ENCODE peak calls at places on chromosomes 12 and 14, in six cellular contexts. One of them, this sample, is unnamed.

GRCh38 chr12:109710279-109710746 is 3.3 kb upstream of the FAM222A start:
- DNase-seq in A549: no peak
- DNase-seq in K562: no peak
- DNase-seq in endothelial cell of umbilical vein: no peak
- DNase-seq in HepG2: no peak
- DNase-seq in GM12878: no peak
- DNase-seq in this sample: no peak

GRCh38 chr14:75982724-75983358 is 1.0 kb upstream of the TGFB3 start:
- DNase-seq in K562: no peak
- DNase-seq in A549: peak
- DNase-seq in GM12878: no peak
- DNase-seq in HepG2: no peak
- DNase-seq in endothelial cell of umbilical vein: peak
- DNase-seq in this sample: peak

GRCh38 chr12:15733136-15733535 is 56.1 kb downstream of the EPS8 start:
- DNase-seq in A549: no peak
- DNase-seq in endothelial cell of umbilical vein: no peak
- DNase-seq in GM12878: no peak
- DNase-seq in HepG2: no peak
- DNase-seq in K562: no peak
- DNase-seq in this sample: no peak

GRCh38 chr12:53376747-53377146 is 3.2 kb upstream of the SP1 start:
- DNase-seq in HepG2: no peak
- DNase-seq in GM12878: no peak
- DNase-seq in endothelial cell of umbilical vein: no peak
- DNase-seq in A549: no peak
- DNase-seq in K562: no peak
- DNase-seq in this sample: no peak

GRCh38 chr14:54347044-54347443 is 49.8 kb upstream of the CDKN3 start:
- DNase-seq in A549: no peak
- DNase-seq in HepG2: no peak
- DNase-seq in K562: no peak
- DNase-seq in endothelial cell of umbilical vein: no peak
- DNase-seq in GM12878: no peak
- DNase-seq in this sample: no peak

GRCh38 chr12:2877959-2878732 is 1.1 kb downstream of the RHNO1 start:
- DNase-seq in A549: no peak
- DNase-seq in HepG2: no peak
- DNase-seq in K562: no peak
- DNase-seq in endothelial cell of umbilical vein: peak
- DNase-seq in GM12878: no peak
- DNase-seq in this sample: peak

GRCh38 chr12:112167728-112168525 is 42.6 kb downstream of the TRAFD1 start:
- DNase-seq in HepG2: no peak
- DNase-seq in endothelial cell of umbilical vein: no peak
- DNase-seq in K562: no peak
- DNase-seq in GM12878: no peak
- DNase-seq in A549: no peak
- DNase-seq in this sample: no peak

GRCh38 chr12:120257041-120257821 is 8.3 kb downstream of the PXN start:
- DNase-seq in A549: no peak
- DNase-seq in K562: no peak
- DNase-seq in HepG2: no peak
- DNase-seq in GM12878: no peak
- DNase-seq in endothelial cell of umbilical vein: peak
- DNase-seq in this sample: no peak

GRCh38 chr14:100770605-100771120 is 44.0 kb downstream of the DLK1 start:
- DNase-seq in HepG2: no peak
- DNase-seq in K562: peak
- DNase-seq in A549: no peak
- DNase-seq in GM12878: no peak
- DNase-seq in endothelial cell of umbilical vein: no peak
- DNase-seq in this sample: no peak

GRCh38 chr12:40727774-40728483 is 35.7 kb downstream of the CNTN1 start:
- DNase-seq in K562: no peak
- DNase-seq in HepG2: no peak
- DNase-seq in endothelial cell of umbilical vein: no peak
- DNase-seq in A549: peak
- DNase-seq in GM12878: no peak
- DNase-seq in this sample: peak

GRCh38 chr14:74501135-74501614 is 7.6 kb downstream of the ISCA2 start:
- DNase-seq in HepG2: peak
- DNase-seq in endothelial cell of umbilical vein: peak
- DNase-seq in GM12878: no peak
- DNase-seq in K562: peak
- DNase-seq in A549: peak
- DNase-seq in this sample: peak

GRCh38 chr12:108237272-108237671 is 101.8 kb downstream of the CMKLR1 start:
- DNase-seq in GM12878: no peak
- DNase-seq in HepG2: peak
- DNase-seq in K562: peak
- DNase-seq in A549: no peak
- DNase-seq in endothelial cell of umbilical vein: no peak
- DNase-seq in this sample: peak

GRCh38 chr14:38171197-38171596 is 36.5 kb upstream of the SSTR1 start:
- DNase-seq in A549: no peak
- DNase-seq in endothelial cell of umbilical vein: no peak
- DNase-seq in GM12878: no peak
- DNase-seq in K562: no peak
- DNase-seq in HepG2: no peak
- DNase-seq in this sample: no peak

GRCh38 chr12:13289644-13290285 is 93.2 kb downstream of the EMP1 start:
- DNase-seq in K562: no peak
- DNase-seq in endothelial cell of umbilical vein: no peak
- DNase-seq in HepG2: no peak
- DNase-seq in A549: no peak
- DNase-seq in GM12878: no peak
- DNase-seq in this sample: no peak

GRCh38 chr12:43893670-43894069 is 57.8 kb downstream of the TMEM117 start:
- DNase-seq in GM12878: no peak
- DNase-seq in endothelial cell of umbilical vein: no peak
- DNase-seq in HepG2: no peak
- DNase-seq in A549: no peak
- DNase-seq in K562: no peak
- DNase-seq in this sample: no peak

GRCh38 chr14:73283592-73284379 is 46.5 kb downstream of the PAPLN start:
- DNase-seq in A549: no peak
- DNase-seq in HepG2: no peak
- DNase-seq in GM12878: no peak
- DNase-seq in K562: no peak
- DNase-seq in endothelial cell of umbilical vein: no peak
- DNase-seq in this sample: no peak

GRCh38 chr14:35855886-35856481 is 29.8 kb downstream of the BRMS1L start:
- DNase-seq in A549: no peak
- DNase-seq in K562: no peak
- DNase-seq in endothelial cell of umbilical vein: no peak
- DNase-seq in GM12878: peak
- DNase-seq in HepG2: no peak
- DNase-seq in this sample: no peak

GRCh38 chr12:77777274-77777673 is 53.4 kb upstream of the NAV3 start:
- DNase-seq in GM12878: no peak
- DNase-seq in HepG2: no peak
- DNase-seq in endothelial cell of umbilical vein: peak
- DNase-seq in A549: no peak
- DNase-seq in K562: no peak
- DNase-seq in this sample: no peak

GRCh38 chr14:101602466-101602840 is 41.2 kb downstream of the DIO3 start:
- DNase-seq in A549: no peak
- DNase-seq in GM12878: no peak
- DNase-seq in endothelial cell of umbilical vein: no peak
- DNase-seq in K562: no peak
- DNase-seq in HepG2: no peak
- DNase-seq in this sample: no peak

GRCh38 chr12:31589896-31590729 is 823 bp downstream of the DENND5B start:
- DNase-seq in GM12878: no peak
- DNase-seq in HepG2: peak
- DNase-seq in K562: peak
- DNase-seq in A549: peak
- DNase-seq in endothelial cell of umbilical vein: peak
- DNase-seq in this sample: peak

GRCh38 chr12:129607293-129607692 is 296.5 kb downstream of the TMEM132D start:
- DNase-seq in GM12878: no peak
- DNase-seq in A549: no peak
- DNase-seq in K562: no peak
- DNase-seq in endothelial cell of umbilical vein: no peak
- DNase-seq in HepG2: no peak
- DNase-seq in this sample: no peak

GRCh38 chr14:87430810-87431209 is 562.2 kb downstream of the GALC start:
- DNase-seq in GM12878: no peak
- DNase-seq in A549: peak
- DNase-seq in HepG2: peak
- DNase-seq in endothelial cell of umbilical vein: no peak
- DNase-seq in K562: no peak
- DNase-seq in this sample: no peak

GRCh38 chr12:49296034-49296835 is 1.3 kb downstream of the PRPH start:
- DNase-seq in GM12878: no peak
- DNase-seq in K562: peak
- DNase-seq in A549: peak
- DNase-seq in HepG2: peak
- DNase-seq in endothelial cell of umbilical vein: no peak
- DNase-seq in this sample: peak
- TF ChIP-seq MYC in GM12878: no peak
- TF ChIP-seq MYC in K562: no peak
- TF ChIP-seq MYC in A549: no peak
- TF ChIP-seq MYC in HepG2: peak
- TF ChIP-seq MYC in endothelial cell of umbilical vein: no peak
- TF ChIP-seq MYC in this sample: no peak

GRCh38 chr12:56157201-56158028 is 744 bp upstream of the MYL6 start:
- DNase-seq in HepG2: peak
- DNase-seq in endothelial cell of umbilical vein: peak
- DNase-seq in A549: peak
- DNase-seq in K562: no peak
- DNase-seq in GM12878: no peak
- DNase-seq in this sample: peak
- H3K4me3 ChIP-seq in HepG2: peak
- H3K4me3 ChIP-seq in endothelial cell of umbilical vein: peak
- H3K4me3 ChIP-seq in A549: peak
- H3K4me3 ChIP-seq in K562: peak
- H3K4me3 ChIP-seq in GM12878: peak
- H3K4me3 ChIP-seq in this sample: peak

GRCh38 chr14:67529947-67530935 is 2.8 kb upstream of the PLEKHH1 start:
- DNase-seq in GM12878: no peak
- DNase-seq in HepG2: no peak
- DNase-seq in endothelial cell of umbilical vein: no peak
- DNase-seq in K562: no peak
- DNase-seq in A549: no peak
- DNase-seq in this sample: no peak
- TF ChIP-seq MAX in GM12878: no peak
- TF ChIP-seq MAX in HepG2: no peak
- TF ChIP-seq MAX in endothelial cell of umbilical vein: no peak
- TF ChIP-seq MAX in K562: no peak
- TF ChIP-seq MAX in A549: no peak
- TF ChIP-seq MAX in this sample: no peak

DNA sequence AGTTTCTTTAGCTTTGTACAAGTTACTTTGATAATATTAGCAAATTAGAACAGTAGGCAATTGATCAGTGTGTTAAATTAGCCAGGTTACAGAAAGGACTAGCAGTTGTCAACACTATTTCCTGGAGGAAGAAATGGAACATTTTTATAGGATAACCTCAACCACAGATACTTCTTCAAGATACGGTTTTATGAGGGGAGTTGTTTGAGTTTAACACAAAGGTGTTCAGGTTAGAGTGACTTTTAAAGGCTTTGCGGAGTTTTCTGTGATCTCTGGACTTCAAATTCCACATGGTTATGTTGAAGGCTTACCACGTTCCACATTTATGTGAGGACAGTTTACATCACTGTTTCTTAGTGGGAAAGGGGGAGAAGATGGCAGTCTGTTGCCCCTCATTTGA is 19.3 kb downstream of the YARS2 start:
- DNase-seq in endothelial cell of umbilical vein: no peak
- DNase-seq in K562: no peak
- DNase-seq in HepG2: no peak
- DNase-seq in GM12878: no peak
- DNase-seq in A549: no peak
- DNase-seq in this sample: no peak
- TF ChIP-seq MYC in endothelial cell of umbilical vein: no peak
- TF ChIP-seq MYC in K562: no peak
- TF ChIP-seq MYC in HepG2: no peak
- TF ChIP-seq MYC in GM12878: no peak
- TF ChIP-seq MYC in A549: no peak
- TF ChIP-seq MYC in this sample: no peak

GRCh38 chr14:105665951-105666277 is 139.5 kb downstream of the TMEM121 start:
- DNase-seq in endothelial cell of umbilical vein: no peak
- DNase-seq in HepG2: no peak
- DNase-seq in A549: no peak
- DNase-seq in K562: no peak
- DNase-seq in GM12878: no peak
- DNase-seq in this sample: no peak
- H3K4me3 ChIP-seq in endothelial cell of umbilical vein: no peak
- H3K4me3 ChIP-seq in HepG2: no peak
- H3K4me3 ChIP-seq in A549: no peak
- H3K4me3 ChIP-seq in K562: no peak
- H3K4me3 ChIP-seq in GM12878: no peak
- H3K4me3 ChIP-seq in this sample: no peak

This sample was measured in NB4.